ENCODE peak calls at places on chromosomes 2 and 18, in ten cellular contexts. W is GOT3; O is M059J; M is activated T-cell treated with anti-CD3 and anti-CD28 coated beads, Interleukin-2, amount 50 U/mL, for 24 hours; Z is AG08396; B is activated CD4-positive, alpha-beta T cell treated with anti-CD3 and anti-CD28 coated beads, Interleukin-2, amount 10 ng/mL, durations not matched to agents 7 days and 5 days; U is adrenal gland; T is astrocyte of the hippocampus; Y is A549; L is T-helper 17 cell. I is an unnamed sample.

GRCh38 chr18:13889661-13890060 is 25.7 kb downstream of the MC2R start:
- DNase-seq in U (peak; percentile 48), W (no peak), B (no peak), L (no peak), Y (peak; percentile 7), Z (no peak), O (peak; percentile 64), T (peak; percentile 58), M (no peak), I (no peak)

GRCh38 chr2:43539991-43540860 is 55.6 kb downstream of the THADA start:
- DNase-seq in O (peak; percentile 59), U (peak; percentile 62), Y (peak; percentile 22), M (no peak), B (no peak), Z (peak; percentile 62), L (no peak), W (no peak), T (peak; percentile 60), I (no peak)

GRCh38 chr2:13638181-13638580 is 921.4 kb downstream of the TRIB2 start:
- DNase-seq in T (peak; percentile 34), W (no peak), O (peak; percentile 8), U (no peak), M (no peak), Z (no peak), B (no peak), L (no peak), Y (no peak), I (no peak)

GRCh38 chr18:62790836-62791772 is 75.8 kb downstream of the PHLPP1 start:
- DNase-seq in B (no peak), Y (no peak), Z (no peak), O (peak; percentile 22), L (no peak), W (no peak), M (no peak), U (no peak), T (peak; percentile 40), I (no peak)

GRCh38 chr2:47313141-47313691 is 89.7 kb upstream of the MSH2 start:
- DNase-seq in U (no peak), B (no peak), W (no peak), Z (no peak), O (peak; percentile 32), Y (peak; percentile 76), L (no peak), T (no peak), M (no peak), I (peak; percentile 34)

GRCh38 chr18:34648269-34648668 is 61.8 kb upstream of the DTNA start:
- DNase-seq in W (no peak), U (no peak), Y (no peak), T (no peak), B (no peak), M (no peak), L (no peak), O (no peak), Z (no peak), I (no peak)

GRCh38 chr2:2696341-2697132 is 365.5 kb upstream of the MYT1L start:
- DNase-seq in O (no peak), T (no peak), Z (no peak), M (no peak), L (no peak), B (no peak), Y (no peak), U (no peak), W (no peak), I (no peak)

GRCh38 chr2:6372317-6372903 is 493.3 kb downstream of the CMPK2 start:
- DNase-seq in Y (no peak), M (no peak), B (no peak), T (peak; percentile 94), Z (no peak), L (no peak), W (no peak), U (no peak), O (peak; percentile 36), I (no peak)

GRCh38 chr2:54204476-54204875 is 51.6 kb downstream of the TSPYL6 start:
- DNase-seq in L (no peak), Y (no peak), Z (no peak), M (no peak), B (no peak), T (peak; percentile 59), O (no peak), U (no peak), W (no peak), I (no peak)

GRCh38 chr2:128269358-128270305 is 49.0 kb downstream of the HS6ST1 start:
- DNase-seq in M (peak; percentile 20), Z (no peak), U (peak; percentile 29), W (no peak), O (no peak), T (peak; percentile 34), L (no peak), B (no peak), Y (no peak), I (no peak)

GRCh38 chr18:72762505-72763122 is 105.2 kb downstream of the NETO1 start:
- DNase-seq in T (peak; percentile 79), O (peak; percentile 60), Z (peak; percentile 38), U (no peak), W (no peak), B (peak; percentile 11), Y (peak; percentile 6), M (no peak), L (no peak), I (peak; percentile 47)

GRCh38 chr2:134252092-134252775 is 1.6 kb upstream of the MGAT5 start:
- DNase-seq in W (no peak), U (no peak), Z (no peak), B (no peak), M (no peak), Y (no peak), L (no peak), T (no peak), O (peak; percentile 50), I (no peak)

GRCh38 chr2:225458431-225459117 is 59.1 kb downstream of the NYAP2 start:
- DNase-seq in Y (no peak), M (no peak), T (peak; percentile 6), U (no peak), B (no peak), W (no peak), Z (no peak), L (no peak), O (peak; percentile 58), I (no peak)

GRCh38 chr2:46076251-46076650 is 221.0 kb upstream of the EPAS1 start:
- DNase-seq in T (no peak), L (no peak), Z (no peak), B (no peak), O (peak; percentile 87), M (no peak), Y (no peak), W (no peak), U (no peak), I (peak; percentile 85)

GRCh38 chr18:67310826-67311225 is 205.7 kb downstream of the DSEL start:
- DNase-seq in T (no peak), Z (no peak), O (peak; percentile 65), B (no peak), W (no peak), U (no peak), Y (no peak), M (no peak), L (no peak), I (peak; percentile 68)

GRCh38 chr2:68796306-68796905 is 61.8 kb downstream of the ARHGAP25 start:
- DNase-seq in Y (no peak), U (no peak), O (no peak), W (no peak), T (no peak), L (no peak), B (no peak), Z (no peak), M (no peak), I (peak; percentile 42)

GRCh38 chr18:23291456-23292205 is 156.3 kb downstream of the CABLES1 start:
- DNase-seq in U (no peak), Z (no peak), O (peak; percentile 86), M (no peak), T (peak; percentile 72), L (no peak), Y (no peak), B (no peak), W (no peak), I (no peak)

GRCh38 chr2:101012706-101013181 is 10.7 kb downstream of the RPL31 start:
- DNase-seq in B (peak; percentile 47), O (peak; percentile 31), W (no peak), T (peak; percentile 63), M (no peak), L (peak; percentile 22), Y (no peak), U (peak; percentile 27), Z (peak; percentile 47), I (peak; percentile 34)

GRCh38 chr2:228767196-228767595 is 503.9 kb downstream of the PID1 start:
- DNase-seq in B (no peak), U (no peak), Z (peak; percentile 20), W (no peak), T (peak; percentile 57), L (no peak), O (peak; percentile 59), Y (no peak), M (no peak), I (no peak)

GRCh38 chr2:111981666-111982065 is 73.4 kb upstream of the TMEM87B start:
- DNase-seq in U (no peak), O (no peak), W (no peak), Y (no peak), B (no peak), M (no peak), T (no peak), L (no peak), Z (no peak), I (no peak)

GRCh38 chr18:27604583-27604982 is 419.5 kb upstream of the CHST9 start:
- DNase-seq in L (no peak), Y (no peak), Z (no peak), U (no peak), W (no peak), B (no peak), T (peak; percentile 72), O (peak; percentile 75), M (no peak), I (peak; percentile 11)

GRCh38 chr2:106642679-106643078 is 155.5 kb downstream of the CD8B2 start:
- DNase-seq in T (no peak), Y (no peak), Z (no peak), U (no peak), B (no peak), W (no peak), O (no peak), M (no peak), L (no peak), I (no peak)

I was measured in dermis microvascular lymphatic vessel endothelial cell.